ENCODE peak calls at places on chromosome 22, in four cellular contexts. One of them, this sample, is unnamed.

GRCh38 chr22:49999063-49999900 is 13.3 kb downstream of the IL17REL start:
- DNase-seq in HCT116: no peak
- DNase-seq in keratinocyte: no peak
- DNase-seq in kidney: peak
- DNase-seq in this sample: no peak

GRCh38 chr22:23370251-23370650 is 189.9 kb downstream of the BCR start:
- DNase-seq in kidney: no peak
- DNase-seq in keratinocyte: no peak
- DNase-seq in HCT116: no peak
- DNase-seq in this sample: no peak

GRCh38 chr22:32911526-32911925 is 110.0 kb downstream of the TIMP3 start:
- DNase-seq in kidney: no peak
- DNase-seq in HCT116: no peak
- DNase-seq in keratinocyte: no peak
- DNase-seq in this sample: no peak

GRCh38 chr22:34502821-34503220 is 563.1 kb upstream of the ISX start:
- DNase-seq in kidney: no peak
- DNase-seq in keratinocyte: peak
- DNase-seq in HCT116: no peak
- DNase-seq in this sample: no peak

GRCh38 chr22:31217890-31218287 is 5.8 kb downstream of the LIMK2 start:
- DNase-seq in kidney: no peak
- DNase-seq in HCT116: no peak
- DNase-seq in keratinocyte: no peak
- DNase-seq in this sample: no peak

GRCh38 chr22:49295465-49295743 is 532.3 kb downstream of the BRD1 start:
- DNase-seq in HCT116: no peak
- DNase-seq in keratinocyte: no peak
- DNase-seq in kidney: no peak
- DNase-seq in this sample: no peak

GRCh38 chr22:27952779-27953178 is 33.7 kb upstream of the PITPNB start:
- DNase-seq in keratinocyte: no peak
- DNase-seq in kidney: no peak
- DNase-seq in HCT116: no peak
- DNase-seq in this sample: no peak

GRCh38 chr22:23238707-23239106 is 58.4 kb downstream of the BCR start:
- DNase-seq in HCT116: no peak
- DNase-seq in kidney: no peak
- DNase-seq in keratinocyte: no peak
- DNase-seq in this sample: no peak

GRCh38 chr22:26660961-26661578 is 3.7 kb downstream of the MIAT start:
- DNase-seq in kidney: no peak
- DNase-seq in keratinocyte: no peak
- DNase-seq in HCT116: no peak
- DNase-seq in this sample: no peak

GRCh38 chr22:33440756-33441155 is 382.6 kb upstream of the SYN3 start:
- DNase-seq in HCT116: no peak
- DNase-seq in keratinocyte: no peak
- DNase-seq in kidney: no peak
- DNase-seq in this sample: no peak

DNA sequence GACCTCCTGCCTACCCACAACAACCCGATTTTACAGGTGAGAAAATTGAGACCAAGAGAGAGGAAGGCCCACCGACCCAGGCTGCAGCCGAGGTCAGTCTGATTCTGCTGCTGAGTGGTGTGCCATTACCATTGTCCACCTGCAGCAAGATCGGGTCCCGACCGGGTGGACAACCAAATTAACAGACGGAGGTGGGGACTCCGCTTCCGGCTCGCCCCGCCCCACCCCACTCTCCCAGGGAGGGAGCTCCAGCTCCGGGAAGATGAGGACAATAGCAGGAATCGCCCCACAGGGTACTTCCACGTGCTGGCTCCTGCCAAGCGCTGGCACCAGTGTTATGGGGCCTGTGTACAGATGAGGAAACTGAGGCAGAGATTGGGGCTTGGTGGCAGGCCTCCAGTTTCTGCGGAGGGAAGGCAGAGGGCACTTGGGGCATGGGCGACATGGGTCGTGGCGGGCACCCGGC is 425 bp upstream of the KDELR3 start:
- DNase-seq in HCT116: no peak
- DNase-seq in kidney: no peak
- DNase-seq in keratinocyte: no peak
- DNase-seq in this sample: no peak
- H3K9ac ChIP-seq in HCT116: peak
- H3K9ac ChIP-seq in kidney: peak
- H3K9ac ChIP-seq in keratinocyte: peak
- H3K9ac ChIP-seq in this sample: no peak

GRCh38 chr22:29308791-29309262 is 2.4 kb downstream of the GAS2L1 start:
- DNase-seq in HCT116: no peak
- DNase-seq in kidney: no peak
- DNase-seq in keratinocyte: peak
- DNase-seq in this sample: no peak

GRCh38 chr22:29307658-29308147 is 1.3 kb downstream of the GAS2L1 start:
- DNase-seq in HCT116: no peak
- DNase-seq in keratinocyte: no peak
- DNase-seq in kidney: no peak
- DNase-seq in this sample: no peak

GRCh38 chr22:29309332-29310064 is 3.0 kb downstream of the GAS2L1 start:
- DNase-seq in HCT116: no peak
- DNase-seq in kidney: peak
- DNase-seq in keratinocyte: no peak
- DNase-seq in this sample: no peak

GRCh38 chr22:29306830-29307657 is 594 bp downstream of the GAS2L1 start:
- DNase-seq in keratinocyte: no peak
- DNase-seq in kidney: peak
- DNase-seq in HCT116: no peak
- DNase-seq in this sample: no peak

DNA sequence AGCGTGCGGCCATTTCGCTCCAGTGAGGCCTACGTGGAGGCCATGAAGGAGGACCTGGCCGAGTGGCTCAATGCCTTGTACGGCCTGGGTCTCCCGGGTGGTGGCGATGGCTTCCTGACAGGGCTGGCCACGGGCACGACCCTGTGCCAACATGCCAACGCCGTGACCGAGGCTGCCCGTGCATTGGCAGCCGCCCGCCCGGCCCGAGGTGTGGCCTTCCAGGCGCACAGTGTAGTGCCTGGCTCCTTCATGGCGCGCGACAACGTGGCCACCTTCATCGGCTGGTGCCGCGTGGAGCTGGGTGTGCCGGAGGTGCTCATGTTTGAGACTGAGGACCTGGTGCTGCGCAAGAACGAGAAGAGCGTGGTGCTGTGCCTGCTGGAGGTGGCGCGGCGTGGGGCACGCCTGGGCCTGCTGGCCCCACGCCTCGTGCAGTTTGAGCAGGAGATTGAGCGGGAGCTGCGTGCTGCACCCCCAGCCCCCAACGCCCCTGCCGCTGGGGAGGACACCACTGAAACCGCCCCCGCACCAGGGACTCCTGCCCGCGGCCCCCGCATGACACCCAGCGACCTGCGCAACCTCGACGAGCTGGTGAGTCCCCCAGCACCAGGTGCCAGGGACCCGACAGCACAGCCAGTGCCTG is 1.8 kb downstream of the GAS2L1 start:
- DNase-seq in kidney: peak
- DNase-seq in keratinocyte: no peak
- DNase-seq in HCT116: no peak
- DNase-seq in this sample: no peak
- H3K4me3 ChIP-seq in kidney: no peak
- H3K4me3 ChIP-seq in keratinocyte: peak
- H3K4me3 ChIP-seq in HCT116: peak
- H3K4me3 ChIP-seq in this sample: peak

DNA sequence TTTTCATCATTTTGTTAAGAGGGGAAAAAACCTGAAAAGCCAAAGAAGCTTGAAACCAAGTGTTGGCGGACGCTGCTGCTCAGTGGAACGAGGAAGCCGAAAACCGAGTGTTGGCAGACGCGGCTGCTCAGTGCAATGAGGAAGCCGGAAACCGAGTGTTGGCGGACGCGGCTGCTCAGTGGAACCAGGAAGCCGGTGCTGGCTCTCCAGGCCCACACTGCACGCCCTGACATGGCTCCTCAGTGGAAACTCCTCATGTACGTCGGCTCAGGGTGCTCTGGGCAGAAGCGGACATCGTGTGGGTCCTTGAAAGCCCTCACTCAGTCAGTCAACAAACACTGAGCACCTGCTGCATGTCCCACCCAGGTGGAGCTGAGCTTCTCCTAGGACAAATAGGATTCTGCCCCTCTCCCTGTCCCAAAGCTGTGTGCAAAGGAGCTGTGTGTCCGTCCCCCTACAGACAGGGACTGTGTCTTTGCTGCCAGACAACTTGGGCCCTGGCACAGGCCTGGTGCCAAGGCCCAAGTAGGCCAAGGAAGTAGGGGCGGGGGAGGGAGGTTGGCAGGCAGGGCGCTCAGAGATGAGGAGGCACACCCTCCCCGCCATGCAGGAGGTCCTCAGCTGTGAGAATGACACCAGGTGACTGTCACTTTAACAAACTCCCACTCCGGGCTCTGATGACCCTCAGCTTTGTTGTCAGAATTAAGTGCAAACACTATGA is 37.3 kb downstream of the PHF21B start:
- DNase-seq in HCT116: no peak
- DNase-seq in keratinocyte: no peak
- DNase-seq in kidney: no peak
- DNase-seq in this sample: no peak
- H3K9ac ChIP-seq in HCT116: no peak
- H3K9ac ChIP-seq in keratinocyte: no peak
- H3K9ac ChIP-seq in kidney: no peak
- H3K9ac ChIP-seq in this sample: no peak

GRCh38 chr22:24407278-24407665 is 20.1 kb upstream of the ADORA2A start:
- DNase-seq in keratinocyte: no peak
- DNase-seq in HCT116: no peak
- DNase-seq in kidney: peak
- DNase-seq in this sample: no peak

GRCh38 chr22:24405631-24406321 is 21.6 kb upstream of the ADORA2A start:
- DNase-seq in HCT116: no peak
- DNase-seq in keratinocyte: no peak
- DNase-seq in kidney: no peak
- DNase-seq in this sample: no peak

GRCh38 chr22:24402460-24403192 is 24.8 kb upstream of the ADORA2A start:
- DNase-seq in kidney: peak
- DNase-seq in HCT116: peak
- DNase-seq in keratinocyte: peak
- DNase-seq in this sample: no peak

GRCh38 chr22:24406322-24407277 is 20.8 kb upstream of the ADORA2A start:
- DNase-seq in kidney: no peak
- DNase-seq in keratinocyte: no peak
- DNase-seq in HCT116: no peak
- DNase-seq in this sample: no peak

DNA sequence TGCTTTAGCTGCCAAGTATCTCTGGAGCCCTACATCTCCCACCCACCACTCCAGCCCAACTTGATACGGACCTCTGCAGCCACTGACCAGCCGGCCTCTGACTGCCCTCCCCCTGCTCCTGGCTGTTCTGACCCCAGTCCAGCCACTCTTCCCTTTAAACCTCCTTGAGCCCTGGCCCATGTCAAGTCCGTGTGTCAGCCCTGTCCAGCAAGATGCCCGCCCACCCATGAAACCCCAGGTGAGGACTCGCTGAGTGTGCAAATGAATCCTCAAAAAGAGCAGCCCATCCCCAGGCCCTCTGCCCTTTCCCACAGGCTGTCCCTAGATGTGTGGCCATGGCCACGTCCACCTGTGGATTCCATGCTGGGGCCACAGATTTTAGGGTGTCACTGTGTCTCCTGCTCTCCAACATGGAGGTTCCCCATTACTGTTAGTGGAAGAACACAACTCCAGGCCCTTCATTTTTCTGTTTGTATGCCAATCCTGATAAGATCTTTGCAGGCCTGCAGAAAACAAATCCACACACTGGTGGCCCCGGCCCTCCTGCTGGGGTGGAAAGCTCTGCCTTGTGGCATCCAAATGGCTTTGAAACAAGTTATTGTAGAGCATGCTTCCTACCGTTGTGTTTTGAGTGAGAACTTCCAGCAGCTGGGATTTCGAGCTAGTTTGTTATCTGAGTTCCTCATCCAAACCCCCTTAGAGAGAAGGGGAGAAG is 22.7 kb upstream of the ADORA2A start:
- DNase-seq in kidney: no peak
- DNase-seq in HCT116: no peak
- DNase-seq in keratinocyte: no peak
- DNase-seq in this sample: no peak
- H3K4me3 ChIP-seq in kidney: no peak
- H3K4me3 ChIP-seq in HCT116: no peak
- H3K4me3 ChIP-seq in keratinocyte: no peak
- H3K4me3 ChIP-seq in this sample: no peak

GRCh38 chr22:46581580-46582244 is 38.5 kb upstream of the GRAMD4 start:
- DNase-seq in keratinocyte: no peak
- DNase-seq in kidney: peak
- DNase-seq in HCT116: no peak
- DNase-seq in this sample: no peak
- H3K9ac ChIP-seq in keratinocyte: no peak
- H3K9ac ChIP-seq in kidney: no peak
- H3K9ac ChIP-seq in HCT116: no peak
- H3K9ac ChIP-seq in this sample: no peak

GRCh38 chr22:40819741-40820140 is 595 bp upstream of the SLC25A17 start:
- DNase-seq in HCT116: no peak
- DNase-seq in kidney: no peak
- DNase-seq in keratinocyte: no peak
- DNase-seq in this sample: no peak

GRCh38 chr22:40813912-40814315 is 5.2 kb downstream of the SLC25A17 start:
- DNase-seq in kidney: no peak
- DNase-seq in keratinocyte: no peak
- DNase-seq in HCT116: no peak
- DNase-seq in this sample: no peak

GRCh38 chr22:40818192-40818746 is 877 bp downstream of the SLC25A17 start:
- DNase-seq in keratinocyte: no peak
- DNase-seq in kidney: no peak
- DNase-seq in HCT116: no peak
- DNase-seq in this sample: no peak

GRCh38 chr22:40818747-40819662 is at the start of gene SLC25A17:
- DNase-seq in kidney: peak
- DNase-seq in keratinocyte: peak
- DNase-seq in HCT116: peak
- DNase-seq in this sample: no peak

DNA sequence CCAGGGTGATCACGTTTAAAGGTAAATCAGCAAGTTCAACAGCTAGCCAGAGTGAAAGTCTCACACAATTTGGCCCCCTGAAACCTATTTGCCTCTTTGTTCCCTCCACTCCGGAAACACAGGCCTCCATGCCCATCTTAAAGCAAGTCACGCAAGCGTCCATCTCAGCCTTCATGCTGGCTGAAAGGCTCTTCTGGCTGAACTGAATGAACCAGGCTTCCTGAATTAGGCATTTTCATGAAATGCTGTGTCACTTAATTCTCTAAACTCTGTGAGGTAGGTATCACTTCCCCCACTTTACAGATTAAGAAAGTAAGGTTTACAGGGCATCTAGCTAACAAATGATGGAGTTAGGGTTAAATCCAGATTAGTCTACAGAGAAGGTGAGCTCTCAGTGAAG is 1.4 kb downstream of the SLC25A17 start:
- DNase-seq in kidney: no peak
- DNase-seq in keratinocyte: no peak
- DNase-seq in HCT116: no peak
- DNase-seq in this sample: no peak
- H3K4me3 ChIP-seq in kidney: no peak
- H3K4me3 ChIP-seq in keratinocyte: peak
- H3K4me3 ChIP-seq in HCT116: peak
- H3K4me3 ChIP-seq in this sample: peak